ENCODE peak calls at places on chromosomes 2 and 18, in five cellular contexts. M is NCI-H774, Y is breast epithelium, E is GM12891, B is aorta. V is an unnamed sample.

GRCh38 chr18:30081122-30081521 is 961.4 kb downstream of the DSC3 start:
- DNase-seq in Y (no peak), E (no peak), B (no peak), M (no peak), V (no peak)

GRCh38 chr2:104856086-104856972 is 2.4 kb downstream of the POU3F3 start:
- DNase-seq in Y (no peak), M (no peak), B (no peak), E (no peak), V (no peak)

GRCh38 chr2:208361077-208361441 is 45.5 kb upstream of the PTH2R start:
- DNase-seq in M (no peak), B (no peak), Y (no peak), E (no peak), V (peak)

GRCh38 chr2:240195316-240195861 is 54.9 kb upstream of the OTOS start:
- DNase-seq in M (no peak), E (no peak), Y (no peak), B (peak), V (no peak)

GRCh38 chr2:20457027-20457426 is 10.2 kb downstream of the RHOB start:
- DNase-seq in Y (no peak), B (no peak), E (no peak), M (no peak), V (peak)

GRCh38 chr2:130851624-130852382 is 15.1 kb downstream of the ARHGEF4 start:
- DNase-seq in B (peak), E (no peak), M (no peak), Y (no peak), V (no peak)

GRCh38 chr18:2716394-2717326 is 61.1 kb downstream of the SMCHD1 start:
- DNase-seq in E (no peak), B (no peak), Y (no peak), M (no peak), V (no peak)

GRCh38 chr2:47334356-47335136 is 68.4 kb upstream of the MSH2 start:
- DNase-seq in B (peak), E (no peak), Y (no peak), M (peak), V (no peak)

GRCh38 chr2:215888680-215889079 is 124.7 kb downstream of the MREG start:
- DNase-seq in Y (no peak), M (no peak), E (no peak), B (no peak), V (no peak)

GRCh38 chr2:223941579-223942277 is 3.4 kb downstream of the WDFY1 start:
- DNase-seq in Y (no peak), B (no peak), M (no peak), E (no peak), V (peak)

GRCh38 chr18:51028201-51028805 is 1.7 kb upstream of the SMAD4 start:
- DNase-seq in E (no peak), B (no peak), Y (no peak), M (no peak), V (peak)

GRCh38 chr2:239464166-239465016 is 63.6 kb upstream of the HDAC4 start:
- DNase-seq in M (no peak), Y (no peak), B (peak), E (no peak), V (no peak)

GRCh38 chr2:6072757-6073156 is 380.6 kb downstream of the SOX11 start:
- DNase-seq in B (no peak), Y (no peak), E (no peak), M (no peak), V (no peak)

GRCh38 chr18:36314098-36314497 is 16.6 kb downstream of the FHOD3 start:
- DNase-seq in M (no peak), E (no peak), Y (no peak), B (no peak), V (no peak)

GRCh38 chr18:3706279-3707097 is 256.5 kb downstream of the TGIF1 start:
- DNase-seq in E (no peak), Y (no peak), M (no peak), B (no peak), V (no peak)

GRCh38 chr2:95307878-95308277 is 10.7 kb downstream of the KCNIP3 start:
- DNase-seq in B (no peak), E (no peak), Y (no peak), M (no peak), V (no peak)

GRCh38 chr2:229553091-229553490 is 161.3 kb downstream of the DNER start:
- DNase-seq in Y (no peak), E (no peak), B (no peak), M (no peak), V (no peak)

GRCh38 chr2:66596229-66596628 is 161.3 kb downstream of the MEIS1 start:
- DNase-seq in E (no peak), Y (no peak), M (no peak), B (no peak), V (no peak)

GRCh38 chr2:143934170-143934912 is 585.6 kb downstream of the ZEB2 start:
- DNase-seq in B (no peak), M (no peak), Y (no peak), E (no peak), V (no peak)

GRCh38 chr2:71742953-71743601 is 289.7 kb downstream of the DYSF start:
- DNase-seq in Y (peak), E (no peak), B (peak), M (no peak), V (no peak)

GRCh38 chr2:29382486-29382885 is 267.3 kb downstream of the CLIP4 start:
- DNase-seq in B (no peak), Y (no peak), E (no peak), M (no peak), V (no peak)

GRCh38 chr2:86300496-86300895 is 36.9 kb downstream of the REEP1 start:
- DNase-seq in Y (no peak), B (no peak), E (no peak), M (no peak), V (no peak)

GRCh38 chr2:96176661-96177060 is 31.4 kb upstream of the DUSP2 start:
- DNase-seq in E (no peak), Y (no peak), B (no peak), M (no peak), V (no peak)

GRCh38 chr2:157172866-157173578 is 84.5 kb upstream of the GALNT5 start:
- DNase-seq in M (no peak), Y (no peak), E (no peak), B (no peak), V (no peak)

GRCh38 chr2:9165625-9166024 is 41.0 kb upstream of the ASAP2 start:
- DNase-seq in Y (peak), B (no peak), E (no peak), M (no peak), V (no peak)

GRCh38 chr2:72570401-72570800 is 255.4 kb downstream of the EXOC6B start:
- DNase-seq in B (no peak), Y (no peak), E (no peak), M (no peak), V (no peak)

GRCh38 chr2:176139170-176139611 is 9.7 kb downstream of the HOXD8 start:
- DNase-seq in M (no peak), E (no peak), Y (no peak), B (no peak), V (no peak)

GRCh38 chr2:2842466-2842865 is 511.4 kb upstream of the MYT1L start:
- DNase-seq in Y (no peak), E (no peak), M (no peak), B (no peak), V (no peak)

GRCh38 chr2:101251844-101252407 is 760 bp upstream of the CNOT11 start:
- DNase-seq in M (peak), B (no peak), E (no peak), Y (peak), V (no peak)

GRCh38 chr2:49839818-49840217 is 685.5 kb upstream of the FSHR start:
- DNase-seq in Y (no peak), B (no peak), E (no peak), M (no peak), V (no peak)

GRCh38 chr2:143132360-143132759 is 3.1 kb downstream of the ARHGAP15 start:
- DNase-seq in Y (no peak), M (no peak), B (no peak), E (no peak), V (no peak)

GRCh38 chr2:101831351-101831865 is 133.9 kb downstream of the MAP4K4 start:
- DNase-seq in Y (peak), M (peak), E (peak), B (peak), V (peak)

GRCh38 chr2:143878131-143878530 is 641.8 kb downstream of the ZEB2 start:
- DNase-seq in Y (no peak), E (no peak), B (no peak), M (peak), V (no peak)

V was measured in GM13976.